ENCODE peak calls at places on chromosome 1, in five cellular contexts. T is esophagus squamous epithelium, Z is pancreas, H is WTC11, O is adrenal gland. C is an unnamed sample.

GRCh38 chr1:185096531-185096930 is 51.2 kb downstream of the RNF2 start:
- DNase-seq in O (no peak), Z (no peak), H (no peak), T (no peak), C (no peak)

GRCh38 chr1:51648180-51649109 is 31.6 kb downstream of the OSBPL9 start:
- DNase-seq in H (no peak), O (peak), T (no peak), Z (no peak), C (no peak)

GRCh38 chr1:17874231-17874630 is 119.1 kb downstream of the ACTL8 start:
- DNase-seq in T (no peak), Z (no peak), H (no peak), O (no peak), C (no peak)

GRCh38 chr1:243254233-243254926 is 701 bp downstream of the CEP170 start:
- DNase-seq in T (no peak), H (peak), O (peak), Z (peak), C (peak)

GRCh38 chr1:20632386-20632785 is 872 bp upstream of the PINK1 start:
- DNase-seq in Z (no peak), T (no peak), O (no peak), H (no peak), C (no peak)

GRCh38 chr1:101971309-101971708 is 25.4 kb downstream of the OLFM3 start:
- DNase-seq in Z (no peak), T (no peak), O (no peak), H (no peak), C (no peak)

GRCh38 chr1:186643600-186643999 is 36.6 kb downstream of the PTGS2 start:
- DNase-seq in O (no peak), Z (no peak), H (no peak), T (no peak), C (no peak)

GRCh38 chr1:87506147-87506546 is 177.5 kb downstream of the LMO4 start:
- DNase-seq in T (no peak), H (no peak), O (no peak), Z (no peak), C (no peak)

GRCh38 chr1:147491098-147491497 is 50.2 kb upstream of the BCL9 start:
- DNase-seq in O (no peak), Z (no peak), H (no peak), T (no peak), C (no peak)

GRCh38 chr1:62128765-62129164 is 65.9 kb upstream of the L1TD1 start:
- DNase-seq in T (no peak), H (no peak), Z (no peak), O (no peak), C (no peak)

GRCh38 chr1:174243451-174244000 is 84.2 kb downstream of the RABGAP1L start:
- DNase-seq in O (no peak), Z (no peak), H (no peak), T (no peak), C (no peak)

GRCh38 chr1:232998646-232999045 is 48.2 kb downstream of the NTPCR start:
- DNase-seq in O (no peak), T (no peak), Z (no peak), H (no peak), C (no peak)

GRCh38 chr1:228279011-228279721 is 71.3 kb downstream of the OBSCN start:
- DNase-seq in T (no peak), O (peak), Z (peak), H (no peak), C (no peak)

GRCh38 chr1:56156937-56157336 is 422.4 kb downstream of the PLPP3 start:
- DNase-seq in Z (no peak), T (no peak), H (no peak), O (no peak), C (no peak)

GRCh38 chr1:61636392-61636791 is 88.5 kb downstream of the TM2D1 start:
- DNase-seq in Z (no peak), T (no peak), O (no peak), H (no peak), C (no peak)

DNA sequence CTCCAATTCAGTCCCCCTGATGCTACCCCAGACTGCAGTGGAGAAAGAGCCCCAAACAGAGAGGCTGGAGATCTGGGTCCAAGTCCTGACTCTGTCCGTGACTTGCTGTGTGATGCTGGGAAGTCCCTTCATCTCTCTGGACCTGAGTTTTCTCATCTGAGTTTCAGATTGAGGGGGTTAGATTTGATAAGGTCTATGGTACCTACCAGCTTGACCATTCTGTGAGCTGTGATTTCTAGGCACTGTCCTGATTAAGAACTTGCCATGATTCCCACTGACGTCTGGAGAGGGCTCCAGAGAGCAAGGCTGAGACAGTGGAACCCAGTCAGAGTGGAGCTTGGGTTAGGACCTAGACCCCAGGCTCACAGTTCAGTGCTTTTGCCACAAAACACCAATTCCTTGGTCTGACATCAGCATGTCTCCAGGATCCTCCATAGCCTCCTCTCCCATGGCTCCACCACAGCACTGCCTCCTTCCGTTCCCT is 43.8 kb upstream of the DMBX1 start:
- DNase-seq in H (no peak), T (no peak), Z (no peak), O (no peak), C (peak)
- TF ChIP-seq CTCF in H (no peak), T (no peak), Z (no peak), O (no peak), C (no peak)

GRCh38 chr1:210257698-210258395 is 25.3 kb downstream of the SERTAD4 start:
- DNase-seq in Z (no peak), O (no peak), T (no peak), H (no peak), C (no peak)
- TF ChIP-seq CTCF in Z (no peak), O (no peak), T (no peak), H (no peak), C (no peak)

GRCh38 chr1:145871994-145872411 is 13.1 kb upstream of the PIAS3 start:
- DNase-seq in Z (no peak), T (no peak), H (peak), O (no peak), C (peak)
- TF ChIP-seq CTCF in Z (no peak), T (no peak), H (no peak), O (no peak), C (no peak)

GRCh38 chr1:162840256-162840839 is 20.6 kb downstream of the CCDC190 start:
- DNase-seq in H (no peak), O (no peak), T (no peak), Z (no peak), C (no peak)
- TF ChIP-seq CTCF in H (no peak), O (no peak), T (no peak), Z (no peak), C (no peak)

GRCh38 chr1:190413142-190413541 is 64.5 kb downstream of the BRINP3 start:
- DNase-seq in O (no peak), T (no peak), Z (no peak), H (no peak), C (no peak)

DNA sequence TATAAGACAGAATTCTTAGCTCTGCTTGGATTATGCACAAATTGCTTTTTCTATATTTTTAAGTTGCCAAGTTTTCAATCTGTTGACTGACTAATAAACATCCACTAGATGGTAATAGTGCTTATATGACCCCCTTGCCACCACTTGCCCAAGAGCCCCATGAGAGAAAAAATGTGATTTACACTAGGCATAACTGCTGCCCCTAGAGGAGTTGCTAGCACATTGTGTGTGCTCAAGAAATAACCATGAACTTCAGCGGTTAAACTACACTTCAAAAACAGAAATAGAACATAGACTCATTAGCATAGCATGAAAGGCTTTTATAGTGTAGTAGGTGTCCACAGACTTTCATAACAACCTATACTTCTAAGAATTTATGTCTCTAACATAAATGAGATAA is 61.4 kb downstream of the BRINP3 start:
- DNase-seq in T (no peak), H (no peak), O (no peak), Z (no peak), C (no peak)
- TF ChIP-seq CTCF in T (no peak), H (no peak), O (no peak), Z (no peak), C (no peak)

C was measured in heart left ventricle.